ENCODE peak calls at places on chromosomes 3 and 15, in six cellular contexts. Y, G, X, O, R and I are unnamed samples.

GRCh38 chr15:34708422-34708821 is 46.4 kb downstream of the GJD2 start:
- DNase-seq in Y (peak), G (peak), X (peak), O (no peak), R (peak), I (peak)

GRCh38 chr15:40846846-40847224 is 3.0 kb downstream of the SPINT1 start:
- DNase-seq in Y (no peak), G (no peak), X (no peak), O (no peak), R (no peak), I (no peak)

GRCh38 chr3:100210777-100211145 is 50.0 kb upstream of the TBC1D23 start:
- DNase-seq in Y (peak), G (peak), X (no peak), O (no peak), R (peak), I (peak)

GRCh38 chr15:59170295-59170881 is 36.3 kb upstream of the LDHAL6B start:
- DNase-seq in Y (peak), G (no peak), X (no peak), O (no peak), R (peak), I (peak)

GRCh38 chr3:149352556-149352955 is 19.1 kb upstream of the TM4SF18 start:
- DNase-seq in Y (peak), G (peak), X (peak), O (peak), R (peak), I (peak)

GRCh38 chr3:71103430-71103881 is 480.1 kb downstream of the FOXP1 start:
- DNase-seq in Y (peak), G (peak), X (no peak), O (no peak), R (no peak), I (no peak)

GRCh38 chr3:130787422-130788068 is 40.9 kb upstream of the PIK3R4 start:
- DNase-seq in Y (no peak), G (no peak), X (no peak), O (no peak), R (no peak), I (no peak)

GRCh38 chr3:186990878-186991308 is 60.6 kb downstream of the ST6GAL1 start:
- DNase-seq in Y (no peak), G (peak), X (no peak), O (no peak), R (no peak), I (no peak)

GRCh38 chr3:50138266-50139230 is 16.6 kb upstream of the SEMA3F start:
- DNase-seq in Y (no peak), G (no peak), X (no peak), O (peak), R (peak), I (peak)

GRCh38 chr15:41866263-41866703 is 27.6 kb downstream of the SPTBN5 start:
- DNase-seq in Y (no peak), G (no peak), X (peak), O (no peak), R (peak), I (no peak)

GRCh38 chr3:195263925-195264575 is 6.9 kb downstream of the XXYLT1 start:
- DNase-seq in Y (no peak), G (no peak), X (no peak), O (peak), R (no peak), I (no peak)

DNA sequence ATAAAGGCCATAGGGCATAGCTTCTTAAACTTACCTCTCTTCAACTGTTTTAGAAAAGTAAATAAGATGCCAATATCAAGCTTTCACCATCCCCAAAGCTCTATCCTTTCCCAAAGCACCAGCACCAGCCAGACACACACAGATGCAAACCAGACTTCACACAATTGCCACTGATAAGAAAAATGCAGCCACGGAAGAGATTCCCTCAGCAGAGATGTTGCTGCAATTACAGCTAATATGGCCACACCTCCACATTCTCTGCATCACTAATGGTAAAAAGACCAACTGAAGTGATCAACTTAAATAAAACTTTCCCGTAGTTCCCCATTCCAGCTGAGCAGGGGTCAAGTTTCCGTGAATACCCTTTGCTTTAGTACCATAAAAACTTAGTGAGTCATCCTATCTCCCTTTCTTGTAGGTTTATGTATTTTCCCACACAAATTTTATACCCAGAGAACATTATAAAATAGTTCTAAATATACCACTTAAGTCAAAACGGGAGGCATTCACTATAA is 64.4 kb downstream of the SLC9A9 start:
- DNase-seq in Y (peak), G (no peak), X (no peak), O (no peak), R (peak), I (no peak)
- H2BK15ac ChIP-seq in Y (no peak), G (no peak), X (no peak), O (no peak), R (no peak), I (no peak)

DNA sequence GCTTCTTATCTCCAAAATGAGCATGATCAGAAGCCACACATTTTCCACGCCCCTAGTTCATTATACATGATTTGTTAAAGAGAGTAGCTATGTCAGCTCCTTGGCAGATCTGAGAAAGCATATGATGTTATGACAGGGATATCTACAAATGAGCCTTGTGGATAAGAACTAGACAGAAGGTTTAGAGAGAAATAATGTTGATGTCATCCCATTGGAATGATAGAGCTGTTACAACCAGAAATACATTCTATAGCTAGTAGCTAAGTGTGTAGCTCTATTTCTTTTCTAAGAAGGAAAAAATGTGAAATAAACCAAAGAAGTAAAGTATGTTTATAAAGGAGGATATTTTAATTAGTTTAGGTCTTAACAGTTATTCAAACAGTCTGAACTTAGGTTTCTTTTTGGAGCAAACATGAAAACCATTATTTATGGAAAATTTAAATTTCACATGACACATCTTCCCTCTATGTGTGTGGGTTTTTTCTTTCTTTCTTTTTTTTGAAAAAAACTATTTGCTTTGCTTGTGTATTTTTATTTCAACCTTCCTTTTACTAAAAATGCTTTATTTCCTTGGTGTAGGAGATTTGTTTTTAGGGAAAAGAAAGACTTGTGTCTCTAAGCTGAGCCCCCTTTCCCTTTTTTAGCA is 167.7 kb downstream of the GHSR start:
- DNase-seq in Y (peak), G (peak), X (no peak), O (no peak), R (peak), I (no peak)
- H2BK15ac ChIP-seq in Y (no peak), G (no peak), X (no peak), O (no peak), R (no peak), I (no peak)

DNA sequence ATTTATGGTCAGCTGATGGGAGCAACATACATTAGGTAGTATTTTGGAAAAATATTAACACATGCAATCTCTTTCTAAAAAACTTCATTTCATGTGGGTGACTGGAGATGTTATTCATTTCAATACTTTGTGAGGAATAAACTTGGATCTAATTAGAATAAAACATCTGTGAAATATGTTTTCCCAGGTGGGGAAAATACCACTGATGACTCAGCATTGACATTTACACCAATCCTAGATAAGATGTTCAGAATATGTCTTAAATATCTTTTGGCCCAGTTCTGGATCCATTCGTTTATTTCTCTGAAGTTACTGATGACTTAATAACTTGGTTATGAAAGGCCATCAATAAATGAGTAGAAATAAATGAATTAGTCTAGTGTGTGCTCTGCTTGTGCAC is 247.6 kb downstream of the CHST2 start:
- DNase-seq in Y (no peak), G (no peak), X (no peak), O (no peak), R (no peak), I (no peak)
- H2BK15ac ChIP-seq in Y (no peak), G (no peak), X (no peak), O (no peak), R (no peak), I (no peak)

GRCh38 chr15:74782596-74783071 is 754 bp downstream of the CSK start:
- DNase-seq in Y (peak), G (no peak), X (no peak), O (no peak), R (no peak), I (no peak)

GRCh38 chr15:74780523-74780982 is 1.3 kb upstream of the CSK start:
- DNase-seq in Y (no peak), G (no peak), X (no peak), O (no peak), R (no peak), I (no peak)

GRCh38 chr15:74780983-74781672 is 752 bp upstream of the CSK start:
- DNase-seq in Y (peak), G (peak), X (no peak), O (no peak), R (no peak), I (no peak)

GRCh38 chr15:74783072-74783807 is 1.4 kb downstream of the CSK start:
- DNase-seq in Y (peak), G (peak), X (no peak), O (no peak), R (no peak), I (no peak)

GRCh38 chr15:74781673-74782595 is at the start of gene CSK:
- DNase-seq in Y (peak), G (peak), X (peak), O (peak), R (peak), I (peak)
- H2BK15ac ChIP-seq in Y (peak), G (no peak), X (no peak), O (no peak), R (no peak), I (no peak)

DNA sequence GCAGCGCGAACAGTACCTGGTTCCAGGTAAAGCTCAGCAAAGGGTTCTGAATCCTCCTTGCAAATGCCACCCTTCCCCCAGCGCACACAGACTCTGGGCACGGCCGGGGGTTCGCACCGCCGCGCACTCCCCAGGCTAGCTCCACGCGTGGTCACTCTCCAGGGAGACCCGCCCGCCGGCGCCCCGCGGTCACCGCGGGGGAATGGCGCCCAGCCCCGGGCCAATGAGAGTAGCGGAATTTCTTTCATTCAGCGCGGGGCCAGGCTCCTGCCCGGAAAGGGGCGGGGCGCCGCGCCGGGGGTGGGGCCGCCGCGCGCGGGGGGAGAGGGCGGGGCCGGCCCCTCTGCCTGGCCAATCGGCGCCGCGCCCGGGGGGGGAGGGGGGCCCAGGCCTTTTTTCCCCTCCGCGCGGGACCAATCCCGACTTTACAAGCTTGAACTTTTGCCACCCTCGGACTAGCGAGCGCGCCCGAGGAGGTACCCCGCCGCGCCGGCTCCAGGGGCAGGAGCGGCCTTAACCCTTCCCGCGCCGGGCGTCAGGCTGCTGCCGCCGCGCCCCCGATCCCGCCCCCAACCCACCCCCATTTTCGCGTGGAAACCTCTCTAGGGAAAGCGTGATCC is 1.1 kb upstream of the SMAD6 start:
- DNase-seq in Y (peak), G (peak), X (peak), O (peak), R (peak), I (peak)
- H2BK15ac ChIP-seq in Y (peak), G (peak), X (peak), O (peak), R (no peak), I (no peak)

GRCh38 chr3:15521573-15521965 is at the start of gene COLQ:
- DNase-seq in Y (peak), G (no peak), X (no peak), O (no peak), R (peak), I (peak)
- H2BK15ac ChIP-seq in Y (no peak), G (no peak), X (no peak), O (no peak), R (no peak), I (no peak)